ENCODE peak calls at places on chromosomes 7 and 10, in eight cellular contexts. One of them, this sample, is unnamed.

GRCh38 chr10:114388275-114388674 is 16.0 kb downstream of the AFAP1L2 start:
- DNase-seq in endothelial cell of umbilical vein: no peak
- DNase-seq in breast epithelium: no peak
- DNase-seq in stomach: no peak
- DNase-seq in transverse colon: no peak
- DNase-seq in spleen: no peak
- DNase-seq in esophagus muscularis mucosa: no peak
- DNase-seq in HCT116: no peak
- DNase-seq in this sample: no peak

GRCh38 chr10:3077940-3078630 is 10.7 kb downstream of the PFKP start:
- DNase-seq in spleen: no peak
- DNase-seq in endothelial cell of umbilical vein: no peak
- DNase-seq in esophagus muscularis mucosa: no peak
- DNase-seq in transverse colon: peak
- DNase-seq in HCT116: no peak
- DNase-seq in breast epithelium: no peak
- DNase-seq in stomach: no peak
- DNase-seq in this sample: no peak

GRCh38 chr10:75111367-75111905 is at the start of gene SAMD8:
- DNase-seq in HCT116: peak
- DNase-seq in spleen: peak
- DNase-seq in endothelial cell of umbilical vein: peak
- DNase-seq in breast epithelium: peak
- DNase-seq in transverse colon: peak
- DNase-seq in stomach: peak
- DNase-seq in esophagus muscularis mucosa: peak
- DNase-seq in this sample: peak

GRCh38 chr10:63976538-63976937 is 455.3 kb downstream of the REEP3 start:
- DNase-seq in HCT116: peak
- DNase-seq in endothelial cell of umbilical vein: peak
- DNase-seq in breast epithelium: no peak
- DNase-seq in stomach: peak
- DNase-seq in esophagus muscularis mucosa: peak
- DNase-seq in spleen: no peak
- DNase-seq in transverse colon: peak
- DNase-seq in this sample: peak

GRCh38 chr10:19204239-19204917 is 155.8 kb downstream of the MALRD1 start:
- DNase-seq in esophagus muscularis mucosa: no peak
- DNase-seq in breast epithelium: no peak
- DNase-seq in HCT116: no peak
- DNase-seq in stomach: no peak
- DNase-seq in transverse colon: no peak
- DNase-seq in spleen: no peak
- DNase-seq in endothelial cell of umbilical vein: no peak
- DNase-seq in this sample: no peak

GRCh38 chr7:51590746-51591145 is 274.1 kb upstream of the COBL start:
- DNase-seq in spleen: no peak
- DNase-seq in stomach: no peak
- DNase-seq in HCT116: no peak
- DNase-seq in endothelial cell of umbilical vein: no peak
- DNase-seq in breast epithelium: no peak
- DNase-seq in transverse colon: no peak
- DNase-seq in esophagus muscularis mucosa: peak
- DNase-seq in this sample: no peak

GRCh38 chr7:66304536-66304935 is 99.4 kb downstream of the TPST1 start:
- DNase-seq in stomach: no peak
- DNase-seq in esophagus muscularis mucosa: no peak
- DNase-seq in spleen: no peak
- DNase-seq in breast epithelium: no peak
- DNase-seq in HCT116: no peak
- DNase-seq in transverse colon: no peak
- DNase-seq in endothelial cell of umbilical vein: peak
- DNase-seq in this sample: no peak

GRCh38 chr7:29854257-29854938 is 48.1 kb downstream of the WIPF3 start:
- DNase-seq in stomach: no peak
- DNase-seq in endothelial cell of umbilical vein: no peak
- DNase-seq in spleen: no peak
- DNase-seq in breast epithelium: no peak
- DNase-seq in HCT116: no peak
- DNase-seq in transverse colon: no peak
- DNase-seq in esophagus muscularis mucosa: no peak
- DNase-seq in this sample: no peak

GRCh38 chr7:102284891-102285540 is 1.7 kb upstream of the SH2B2 start:
- DNase-seq in stomach: peak
- DNase-seq in breast epithelium: no peak
- DNase-seq in transverse colon: peak
- DNase-seq in esophagus muscularis mucosa: no peak
- DNase-seq in spleen: peak
- DNase-seq in HCT116: no peak
- DNase-seq in endothelial cell of umbilical vein: no peak
- DNase-seq in this sample: no peak

GRCh38 chr7:131425992-131426391 is 98.3 kb downstream of the MKLN1 start:
- DNase-seq in breast epithelium: no peak
- DNase-seq in esophagus muscularis mucosa: no peak
- DNase-seq in HCT116: no peak
- DNase-seq in stomach: no peak
- DNase-seq in endothelial cell of umbilical vein: no peak
- DNase-seq in transverse colon: no peak
- DNase-seq in spleen: no peak
- DNase-seq in this sample: no peak

GRCh38 chr7:128827248-128827958 is 2.8 kb upstream of the FLNC start:
- DNase-seq in transverse colon: no peak
- DNase-seq in endothelial cell of umbilical vein: peak
- DNase-seq in breast epithelium: no peak
- DNase-seq in spleen: no peak
- DNase-seq in stomach: no peak
- DNase-seq in HCT116: peak
- DNase-seq in esophagus muscularis mucosa: no peak
- DNase-seq in this sample: no peak

GRCh38 chr10:11147723-11148122 is 130.1 kb downstream of the CELF2 start:
- DNase-seq in spleen: peak
- DNase-seq in stomach: peak
- DNase-seq in esophagus muscularis mucosa: no peak
- DNase-seq in breast epithelium: no peak
- DNase-seq in endothelial cell of umbilical vein: no peak
- DNase-seq in HCT116: no peak
- DNase-seq in transverse colon: no peak
- DNase-seq in this sample: no peak

GRCh38 chr10:123934846-123935245 is 43.2 kb upstream of the CPXM2 start:
- DNase-seq in breast epithelium: no peak
- DNase-seq in stomach: no peak
- DNase-seq in HCT116: no peak
- DNase-seq in endothelial cell of umbilical vein: no peak
- DNase-seq in esophagus muscularis mucosa: no peak
- DNase-seq in transverse colon: no peak
- DNase-seq in spleen: no peak
- DNase-seq in this sample: no peak
- TF ChIP-seq POLR2AphosphoS5 in breast epithelium: no peak
- TF ChIP-seq POLR2AphosphoS5 in stomach: no peak
- TF ChIP-seq POLR2AphosphoS5 in HCT116: no peak
- TF ChIP-seq POLR2AphosphoS5 in endothelial cell of umbilical vein: no peak
- TF ChIP-seq POLR2AphosphoS5 in esophagus muscularis mucosa: no peak
- TF ChIP-seq POLR2AphosphoS5 in transverse colon: no peak
- TF ChIP-seq POLR2AphosphoS5 in spleen: no peak
- TF ChIP-seq POLR2AphosphoS5 in this sample: no peak

GRCh38 chr7:27160546-27161213 is 4.2 kb upstream of the HOXA7 start:
- DNase-seq in esophagus muscularis mucosa: peak
- DNase-seq in stomach: peak
- DNase-seq in spleen: peak
- DNase-seq in breast epithelium: peak
- DNase-seq in endothelial cell of umbilical vein: peak
- DNase-seq in HCT116: no peak
- DNase-seq in transverse colon: peak
- DNase-seq in this sample: peak
- TF ChIP-seq POLR2A in esophagus muscularis mucosa: no peak
- TF ChIP-seq POLR2A in stomach: no peak
- TF ChIP-seq POLR2A in spleen: no peak
- TF ChIP-seq POLR2A in breast epithelium: no peak
- TF ChIP-seq POLR2A in endothelial cell of umbilical vein: no peak
- TF ChIP-seq POLR2A in HCT116: no peak
- TF ChIP-seq POLR2A in transverse colon: peak
- TF ChIP-seq POLR2A in this sample: no peak

GRCh38 chr7:151366141-151366871 is 24.7 kb downstream of the NUB1 start:
- DNase-seq in endothelial cell of umbilical vein: no peak
- DNase-seq in HCT116: no peak
- DNase-seq in transverse colon: no peak
- DNase-seq in breast epithelium: no peak
- DNase-seq in spleen: no peak
- DNase-seq in stomach: no peak
- DNase-seq in esophagus muscularis mucosa: no peak
- DNase-seq in this sample: no peak

GRCh38 chr7:151367304-151367703 is 25.7 kb downstream of the NUB1 start:
- DNase-seq in esophagus muscularis mucosa: no peak
- DNase-seq in spleen: no peak
- DNase-seq in transverse colon: no peak
- DNase-seq in HCT116: no peak
- DNase-seq in endothelial cell of umbilical vein: no peak
- DNase-seq in breast epithelium: no peak
- DNase-seq in stomach: no peak
- DNase-seq in this sample: no peak

GRCh38 chr7:151363182-151363581 is 21.6 kb downstream of the NUB1 start:
- DNase-seq in spleen: no peak
- DNase-seq in stomach: no peak
- DNase-seq in breast epithelium: no peak
- DNase-seq in HCT116: no peak
- DNase-seq in esophagus muscularis mucosa: no peak
- DNase-seq in endothelial cell of umbilical vein: no peak
- DNase-seq in transverse colon: no peak
- DNase-seq in this sample: no peak

GRCh38 chr7:151368136-151368571 is 26.5 kb downstream of the NUB1 start:
- DNase-seq in spleen: peak
- DNase-seq in endothelial cell of umbilical vein: peak
- DNase-seq in breast epithelium: peak
- DNase-seq in stomach: peak
- DNase-seq in HCT116: peak
- DNase-seq in esophagus muscularis mucosa: peak
- DNase-seq in transverse colon: peak
- DNase-seq in this sample: peak

DNA sequence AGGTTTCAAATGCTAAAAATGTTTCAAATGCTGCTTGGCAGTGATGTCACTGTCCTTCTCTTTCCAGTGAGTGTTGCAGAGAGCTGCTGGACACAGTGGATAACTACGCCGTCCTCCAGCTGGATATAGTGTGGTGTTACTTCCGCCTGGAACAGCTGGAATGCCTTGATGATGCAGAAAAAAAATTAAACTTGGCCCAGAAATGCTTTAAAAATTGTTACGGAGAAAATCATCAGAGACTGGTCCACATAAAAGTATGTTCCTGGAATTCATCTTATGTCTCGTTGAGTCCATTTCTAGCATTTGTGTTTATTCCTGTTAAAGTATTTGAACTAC is 25.2 kb downstream of the NUB1 start:
- DNase-seq in stomach: no peak
- DNase-seq in breast epithelium: no peak
- DNase-seq in spleen: no peak
- DNase-seq in esophagus muscularis mucosa: no peak
- DNase-seq in HCT116: no peak
- DNase-seq in endothelial cell of umbilical vein: no peak
- DNase-seq in transverse colon: no peak
- DNase-seq in this sample: no peak
- TF ChIP-seq POLR2AphosphoS5 in stomach: peak
- TF ChIP-seq POLR2AphosphoS5 in breast epithelium: no peak
- TF ChIP-seq POLR2AphosphoS5 in spleen: peak
- TF ChIP-seq POLR2AphosphoS5 in esophagus muscularis mucosa: peak
- TF ChIP-seq POLR2AphosphoS5 in HCT116: no peak
- TF ChIP-seq POLR2AphosphoS5 in endothelial cell of umbilical vein: no peak
- TF ChIP-seq POLR2AphosphoS5 in transverse colon: peak
- TF ChIP-seq POLR2AphosphoS5 in this sample: no peak

DNA sequence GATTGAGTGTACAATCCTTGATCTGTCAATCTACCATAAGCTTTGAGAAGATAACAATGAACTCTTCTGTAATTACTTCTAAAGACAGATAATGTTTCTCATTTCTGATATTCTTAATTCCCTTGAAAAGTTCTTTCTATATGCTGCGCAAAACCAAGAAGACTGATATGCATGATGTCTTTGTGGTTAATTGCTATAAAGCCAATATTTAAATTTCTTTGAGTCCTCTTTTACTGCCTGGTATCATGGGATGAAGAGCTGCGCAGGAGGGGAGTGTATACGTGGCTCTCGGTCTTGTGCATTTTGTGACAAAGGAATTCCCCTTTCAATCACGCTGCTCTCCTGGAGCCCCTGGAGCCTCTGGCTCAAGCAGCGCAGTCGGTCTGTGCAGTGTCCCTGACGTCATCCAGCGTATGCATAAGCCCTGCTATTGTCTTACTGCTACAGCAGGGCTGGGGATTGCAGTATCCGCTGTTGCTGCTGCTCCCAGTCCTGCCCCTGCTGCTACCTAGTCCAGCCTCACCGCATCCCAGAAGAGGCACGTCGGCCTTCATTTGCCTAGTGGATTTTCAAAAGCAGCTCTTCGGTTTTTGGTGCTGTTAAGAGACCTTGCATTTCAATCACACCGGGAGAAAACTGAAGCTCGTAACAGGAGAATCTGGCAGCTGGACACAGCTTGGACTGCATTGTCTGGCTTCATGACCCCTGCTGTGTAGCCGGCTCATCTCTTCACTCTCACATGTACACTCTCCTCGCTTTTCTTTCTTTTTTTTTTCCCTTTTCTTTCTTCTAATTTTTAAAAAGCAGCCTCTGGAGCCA is 66.7 kb downstream of the ST7 start:
- DNase-seq in esophagus muscularis mucosa: no peak
- DNase-seq in HCT116: peak
- DNase-seq in breast epithelium: peak
- DNase-seq in spleen: peak
- DNase-seq in stomach: peak
- DNase-seq in endothelial cell of umbilical vein: peak
- DNase-seq in transverse colon: peak
- DNase-seq in this sample: no peak
- TF ChIP-seq POLR2A in esophagus muscularis mucosa: no peak
- TF ChIP-seq POLR2A in HCT116: no peak
- TF ChIP-seq POLR2A in breast epithelium: no peak
- TF ChIP-seq POLR2A in spleen: no peak
- TF ChIP-seq POLR2A in stomach: no peak
- TF ChIP-seq POLR2A in endothelial cell of umbilical vein: no peak
- TF ChIP-seq POLR2A in transverse colon: no peak
- TF ChIP-seq POLR2A in this sample: no peak

DNA sequence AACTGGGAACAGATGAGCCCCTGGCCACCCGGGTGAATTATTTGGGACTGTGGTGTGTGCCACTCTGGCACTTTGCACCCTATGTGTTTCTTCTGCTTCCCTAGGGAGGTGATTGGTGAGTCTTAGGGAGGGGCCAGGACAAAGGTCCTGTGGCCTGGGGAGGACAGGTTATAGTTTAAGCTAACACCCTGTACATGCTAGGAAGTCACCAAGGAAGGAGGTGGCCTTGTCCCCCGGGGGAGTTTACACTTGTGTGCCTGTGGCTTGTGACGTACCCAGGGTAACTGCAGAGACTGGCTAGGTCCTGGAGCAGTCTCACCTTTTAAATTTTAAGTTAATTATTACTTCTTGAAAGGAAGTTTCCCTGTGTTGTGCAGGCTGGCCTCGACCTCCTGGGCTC is 196.2 kb downstream of the BAMBI start:
- DNase-seq in spleen: no peak
- DNase-seq in esophagus muscularis mucosa: no peak
- DNase-seq in breast epithelium: no peak
- DNase-seq in stomach: no peak
- DNase-seq in endothelial cell of umbilical vein: no peak
- DNase-seq in HCT116: no peak
- DNase-seq in transverse colon: peak
- DNase-seq in this sample: no peak
- TF ChIP-seq POLR2AphosphoS5 in spleen: no peak
- TF ChIP-seq POLR2AphosphoS5 in esophagus muscularis mucosa: no peak
- TF ChIP-seq POLR2AphosphoS5 in breast epithelium: no peak
- TF ChIP-seq POLR2AphosphoS5 in stomach: no peak
- TF ChIP-seq POLR2AphosphoS5 in endothelial cell of umbilical vein: no peak
- TF ChIP-seq POLR2AphosphoS5 in HCT116: no peak
- TF ChIP-seq POLR2AphosphoS5 in transverse colon: no peak
- TF ChIP-seq POLR2AphosphoS5 in this sample: no peak

This sample was measured in GM12892.